ENCODE peak calls at places on chromosome 1, in six cellular contexts. One of them, this sample, is unnamed.

GRCh38 chr1:32681501-32681900 is 21.1 kb downstream of the SYNC start:
- DNase-seq in stimulated activated CD8-positive, alpha-beta memory T cell treated with anti-CD3 and anti-CD28 coated beads, Interleukin-15, amount 100 ng/mL, for 4 hours: no peak
- DNase-seq in NCI-H1092: no peak
- DNase-seq in hepatic stellate cell: no peak
- DNase-seq in GM19239: no peak
- DNase-seq in astrocyte of the cerebellum: no peak
- DNase-seq in this sample: no peak

GRCh38 chr1:116825735-116826438 is 71.7 kb downstream of the CD2 start:
- DNase-seq in stimulated activated CD8-positive, alpha-beta memory T cell treated with anti-CD3 and anti-CD28 coated beads, Interleukin-15, amount 100 ng/mL, for 4 hours: no peak
- DNase-seq in NCI-H1092: peak
- DNase-seq in hepatic stellate cell: no peak
- DNase-seq in GM19239: no peak
- DNase-seq in astrocyte of the cerebellum: no peak
- DNase-seq in this sample: no peak

GRCh38 chr1:73860421-73860950 is 337.5 kb downstream of the LRRIQ3 start:
- DNase-seq in stimulated activated CD8-positive, alpha-beta memory T cell treated with anti-CD3 and anti-CD28 coated beads, Interleukin-15, amount 100 ng/mL, for 4 hours: no peak
- DNase-seq in NCI-H1092: no peak
- DNase-seq in hepatic stellate cell: no peak
- DNase-seq in GM19239: no peak
- DNase-seq in astrocyte of the cerebellum: no peak
- DNase-seq in this sample: no peak

GRCh38 chr1:98422821-98423220 is 238.7 kb upstream of the SNX7 start:
- DNase-seq in stimulated activated CD8-positive, alpha-beta memory T cell treated with anti-CD3 and anti-CD28 coated beads, Interleukin-15, amount 100 ng/mL, for 4 hours: no peak
- DNase-seq in NCI-H1092: no peak
- DNase-seq in hepatic stellate cell: no peak
- DNase-seq in GM19239: no peak
- DNase-seq in astrocyte of the cerebellum: peak
- DNase-seq in this sample: no peak

GRCh38 chr1:96048572-96048971 is 673.0 kb upstream of the PTBP2 start:
- DNase-seq in stimulated activated CD8-positive, alpha-beta memory T cell treated with anti-CD3 and anti-CD28 coated beads, Interleukin-15, amount 100 ng/mL, for 4 hours: no peak
- DNase-seq in NCI-H1092: no peak
- DNase-seq in hepatic stellate cell: no peak
- DNase-seq in GM19239: no peak
- DNase-seq in astrocyte of the cerebellum: no peak
- DNase-seq in this sample: no peak

GRCh38 chr1:218686258-218686657 is 341.1 kb downstream of the TGFB2 start:
- DNase-seq in stimulated activated CD8-positive, alpha-beta memory T cell treated with anti-CD3 and anti-CD28 coated beads, Interleukin-15, amount 100 ng/mL, for 4 hours: no peak
- DNase-seq in NCI-H1092: no peak
- DNase-seq in hepatic stellate cell: no peak
- DNase-seq in GM19239: no peak
- DNase-seq in astrocyte of the cerebellum: no peak
- DNase-seq in this sample: no peak

GRCh38 chr1:237859014-237859413 is 31.7 kb downstream of the ZP4 start:
- DNase-seq in stimulated activated CD8-positive, alpha-beta memory T cell treated with anti-CD3 and anti-CD28 coated beads, Interleukin-15, amount 100 ng/mL, for 4 hours: no peak
- DNase-seq in NCI-H1092: no peak
- DNase-seq in hepatic stellate cell: no peak
- DNase-seq in GM19239: no peak
- DNase-seq in astrocyte of the cerebellum: no peak
- DNase-seq in this sample: no peak

GRCh38 chr1:240232548-240232947 is 140.9 kb downstream of the FMN2 start:
- DNase-seq in stimulated activated CD8-positive, alpha-beta memory T cell treated with anti-CD3 and anti-CD28 coated beads, Interleukin-15, amount 100 ng/mL, for 4 hours: no peak
- DNase-seq in NCI-H1092: no peak
- DNase-seq in hepatic stellate cell: no peak
- DNase-seq in GM19239: no peak
- DNase-seq in astrocyte of the cerebellum: peak
- DNase-seq in this sample: no peak

GRCh38 chr1:15761729-15762128 is 3.1 kb downstream of the FBLIM1 start:
- DNase-seq in stimulated activated CD8-positive, alpha-beta memory T cell treated with anti-CD3 and anti-CD28 coated beads, Interleukin-15, amount 100 ng/mL, for 4 hours: no peak
- DNase-seq in NCI-H1092: no peak
- DNase-seq in hepatic stellate cell: no peak
- DNase-seq in GM19239: no peak
- DNase-seq in astrocyte of the cerebellum: no peak
- DNase-seq in this sample: no peak

GRCh38 chr1:116945996-116946395 is 36.3 kb downstream of the PTGFRN start:
- DNase-seq in stimulated activated CD8-positive, alpha-beta memory T cell treated with anti-CD3 and anti-CD28 coated beads, Interleukin-15, amount 100 ng/mL, for 4 hours: no peak
- DNase-seq in NCI-H1092: no peak
- DNase-seq in hepatic stellate cell: no peak
- DNase-seq in GM19239: no peak
- DNase-seq in astrocyte of the cerebellum: no peak
- DNase-seq in this sample: no peak

GRCh38 chr1:38505950-38506349 is 353.6 kb downstream of the RRAGC start:
- DNase-seq in stimulated activated CD8-positive, alpha-beta memory T cell treated with anti-CD3 and anti-CD28 coated beads, Interleukin-15, amount 100 ng/mL, for 4 hours: no peak
- DNase-seq in NCI-H1092: no peak
- DNase-seq in hepatic stellate cell: no peak
- DNase-seq in GM19239: no peak
- DNase-seq in astrocyte of the cerebellum: no peak
- DNase-seq in this sample: no peak

GRCh38 chr1:1906185-1907097 is 8.6 kb upstream of the CALML6 start:
- DNase-seq in stimulated activated CD8-positive, alpha-beta memory T cell treated with anti-CD3 and anti-CD28 coated beads, Interleukin-15, amount 100 ng/mL, for 4 hours: peak
- DNase-seq in NCI-H1092: no peak
- DNase-seq in hepatic stellate cell: peak
- DNase-seq in GM19239: peak
- DNase-seq in astrocyte of the cerebellum: peak
- DNase-seq in this sample: peak

GRCh38 chr1:8259498-8260290 is 58.2 kb upstream of the SLC45A1 start:
- DNase-seq in stimulated activated CD8-positive, alpha-beta memory T cell treated with anti-CD3 and anti-CD28 coated beads, Interleukin-15, amount 100 ng/mL, for 4 hours: no peak
- DNase-seq in NCI-H1092: peak
- DNase-seq in hepatic stellate cell: peak
- DNase-seq in GM19239: no peak
- DNase-seq in astrocyte of the cerebellum: peak
- DNase-seq in this sample: no peak

This sample was measured in amygdala.